ENCODE peak calls at places on chromosomes 5 and 9, in seven cellular contexts. One of them, this sample, is unnamed.

GRCh38 chr5:44770936-44771717 is 37.6 kb upstream of the MRPS30 start:
- DNase-seq in posterior cingulate gyrus: no peak
- DNase-seq in activated CD4-positive, alpha-beta T cell treated with anti-CD3 and anti-CD28 coated beads, Interleukin-2, amount 50 U/mL, for 48 hours: no peak
- DNase-seq in ELR: no peak
- DNase-seq in adipocyte: no peak
- DNase-seq in foreskin fibroblast: no peak
- DNase-seq in A549: no peak
- DNase-seq in this sample: no peak

GRCh38 chr9:450057-450456 is 235.4 kb downstream of the DOCK8 start:
- DNase-seq in ELR: no peak
- DNase-seq in activated CD4-positive, alpha-beta T cell treated with anti-CD3 and anti-CD28 coated beads, Interleukin-2, amount 50 U/mL, for 48 hours: no peak
- DNase-seq in A549: no peak
- DNase-seq in adipocyte: no peak
- DNase-seq in foreskin fibroblast: no peak
- DNase-seq in posterior cingulate gyrus: no peak
- DNase-seq in this sample: no peak

GRCh38 chr5:116576043-116576713 is 1.6 kb upstream of the SEMA6A start:
- DNase-seq in A549: peak
- DNase-seq in ELR: peak
- DNase-seq in posterior cingulate gyrus: peak
- DNase-seq in activated CD4-positive, alpha-beta T cell treated with anti-CD3 and anti-CD28 coated beads, Interleukin-2, amount 50 U/mL, for 48 hours: peak
- DNase-seq in foreskin fibroblast: peak
- DNase-seq in adipocyte: peak
- DNase-seq in this sample: peak

GRCh38 chr5:158026248-158027031 is 167.5 kb upstream of the CLINT1 start:
- DNase-seq in adipocyte: peak
- DNase-seq in A549: no peak
- DNase-seq in foreskin fibroblast: peak
- DNase-seq in activated CD4-positive, alpha-beta T cell treated with anti-CD3 and anti-CD28 coated beads, Interleukin-2, amount 50 U/mL, for 48 hours: no peak
- DNase-seq in ELR: no peak
- DNase-seq in posterior cingulate gyrus: no peak
- DNase-seq in this sample: no peak

GRCh38 chr9:121249563-121249962 is 18.4 kb upstream of the GSN start:
- DNase-seq in posterior cingulate gyrus: no peak
- DNase-seq in activated CD4-positive, alpha-beta T cell treated with anti-CD3 and anti-CD28 coated beads, Interleukin-2, amount 50 U/mL, for 48 hours: no peak
- DNase-seq in A549: peak
- DNase-seq in foreskin fibroblast: no peak
- DNase-seq in adipocyte: no peak
- DNase-seq in ELR: no peak
- DNase-seq in this sample: no peak

GRCh38 chr5:14039576-14039975 is 95.1 kb upstream of the DNAH5 start:
- DNase-seq in adipocyte: no peak
- DNase-seq in foreskin fibroblast: no peak
- DNase-seq in A549: peak
- DNase-seq in activated CD4-positive, alpha-beta T cell treated with anti-CD3 and anti-CD28 coated beads, Interleukin-2, amount 50 U/mL, for 48 hours: no peak
- DNase-seq in ELR: peak
- DNase-seq in posterior cingulate gyrus: no peak
- DNase-seq in this sample: no peak

GRCh38 chr9:19946446-19947109 is 157.7 kb upstream of the SLC24A2 start:
- DNase-seq in posterior cingulate gyrus: no peak
- DNase-seq in foreskin fibroblast: peak
- DNase-seq in ELR: peak
- DNase-seq in activated CD4-positive, alpha-beta T cell treated with anti-CD3 and anti-CD28 coated beads, Interleukin-2, amount 50 U/mL, for 48 hours: no peak
- DNase-seq in adipocyte: peak
- DNase-seq in A549: peak
- DNase-seq in this sample: no peak

GRCh38 chr5:124858612-124859011 is 112.2 kb upstream of the ZNF608 start:
- DNase-seq in adipocyte: no peak
- DNase-seq in activated CD4-positive, alpha-beta T cell treated with anti-CD3 and anti-CD28 coated beads, Interleukin-2, amount 50 U/mL, for 48 hours: no peak
- DNase-seq in posterior cingulate gyrus: no peak
- DNase-seq in foreskin fibroblast: peak
- DNase-seq in ELR: no peak
- DNase-seq in A549: no peak
- DNase-seq in this sample: no peak

GRCh38 chr9:87323933-87324332 is 173.7 kb upstream of the DAPK1 start:
- DNase-seq in A549: no peak
- DNase-seq in ELR: no peak
- DNase-seq in posterior cingulate gyrus: no peak
- DNase-seq in adipocyte: no peak
- DNase-seq in activated CD4-positive, alpha-beta T cell treated with anti-CD3 and anti-CD28 coated beads, Interleukin-2, amount 50 U/mL, for 48 hours: no peak
- DNase-seq in foreskin fibroblast: no peak
- DNase-seq in this sample: no peak

GRCh38 chr5:95718203-95718602 is 12.9 kb upstream of the RHOBTB3 start:
- DNase-seq in posterior cingulate gyrus: no peak
- DNase-seq in foreskin fibroblast: no peak
- DNase-seq in A549: no peak
- DNase-seq in ELR: peak
- DNase-seq in activated CD4-positive, alpha-beta T cell treated with anti-CD3 and anti-CD28 coated beads, Interleukin-2, amount 50 U/mL, for 48 hours: peak
- DNase-seq in adipocyte: no peak
- DNase-seq in this sample: peak

GRCh38 chr9:131334568-131335105 is 45.1 kb downstream of the PLPP7 start:
- DNase-seq in foreskin fibroblast: no peak
- DNase-seq in adipocyte: peak
- DNase-seq in A549: no peak
- DNase-seq in posterior cingulate gyrus: peak
- DNase-seq in ELR: no peak
- DNase-seq in activated CD4-positive, alpha-beta T cell treated with anti-CD3 and anti-CD28 coated beads, Interleukin-2, amount 50 U/mL, for 48 hours: no peak
- DNase-seq in this sample: no peak

GRCh38 chr5:176629853-176630680 is at the start of the genes EIF4E1B and SNCB:
- DNase-seq in adipocyte: peak
- DNase-seq in posterior cingulate gyrus: peak
- DNase-seq in foreskin fibroblast: peak
- DNase-seq in activated CD4-positive, alpha-beta T cell treated with anti-CD3 and anti-CD28 coated beads, Interleukin-2, amount 50 U/mL, for 48 hours: peak
- DNase-seq in ELR: peak
- DNase-seq in A549: peak
- DNase-seq in this sample: peak

GRCh38 chr5:71938886-71939285 is 168.4 kb upstream of the MAP1B start:
- DNase-seq in adipocyte: no peak
- DNase-seq in posterior cingulate gyrus: no peak
- DNase-seq in ELR: no peak
- DNase-seq in foreskin fibroblast: no peak
- DNase-seq in activated CD4-positive, alpha-beta T cell treated with anti-CD3 and anti-CD28 coated beads, Interleukin-2, amount 50 U/mL, for 48 hours: no peak
- DNase-seq in A549: peak
- DNase-seq in this sample: no peak

GRCh38 chr5:124240732-124241131 is 505.7 kb downstream of the ZNF608 start:
- DNase-seq in posterior cingulate gyrus: no peak
- DNase-seq in A549: no peak
- DNase-seq in ELR: no peak
- DNase-seq in adipocyte: no peak
- DNase-seq in activated CD4-positive, alpha-beta T cell treated with anti-CD3 and anti-CD28 coated beads, Interleukin-2, amount 50 U/mL, for 48 hours: no peak
- DNase-seq in foreskin fibroblast: no peak
- DNase-seq in this sample: no peak

GRCh38 chr5:96065577-96066385 is 104.1 kb upstream of the ELL2 start:
- DNase-seq in activated CD4-positive, alpha-beta T cell treated with anti-CD3 and anti-CD28 coated beads, Interleukin-2, amount 50 U/mL, for 48 hours: no peak
- DNase-seq in ELR: peak
- DNase-seq in posterior cingulate gyrus: no peak
- DNase-seq in A549: no peak
- DNase-seq in foreskin fibroblast: no peak
- DNase-seq in adipocyte: no peak
- DNase-seq in this sample: peak

GRCh38 chr5:41312478-41313060 is 99.2 kb upstream of the C6 start:
- DNase-seq in foreskin fibroblast: no peak
- DNase-seq in activated CD4-positive, alpha-beta T cell treated with anti-CD3 and anti-CD28 coated beads, Interleukin-2, amount 50 U/mL, for 48 hours: no peak
- DNase-seq in ELR: no peak
- DNase-seq in A549: no peak
- DNase-seq in posterior cingulate gyrus: no peak
- DNase-seq in adipocyte: no peak
- DNase-seq in this sample: no peak

GRCh38 chr5:1881273-1881586 is 1.5 kb downstream of the IRX4 start:
- DNase-seq in ELR: peak
- DNase-seq in A549: peak
- DNase-seq in posterior cingulate gyrus: no peak
- DNase-seq in foreskin fibroblast: no peak
- DNase-seq in activated CD4-positive, alpha-beta T cell treated with anti-CD3 and anti-CD28 coated beads, Interleukin-2, amount 50 U/mL, for 48 hours: no peak
- DNase-seq in adipocyte: no peak
- DNase-seq in this sample: no peak

GRCh38 chr5:151153766-151154272 is 3.8 kb downstream of the ANXA6 start:
- DNase-seq in A549: no peak
- DNase-seq in foreskin fibroblast: no peak
- DNase-seq in adipocyte: no peak
- DNase-seq in posterior cingulate gyrus: no peak
- DNase-seq in activated CD4-positive, alpha-beta T cell treated with anti-CD3 and anti-CD28 coated beads, Interleukin-2, amount 50 U/mL, for 48 hours: peak
- DNase-seq in ELR: peak
- DNase-seq in this sample: peak

GRCh38 chr5:45262061-45262590 is 434.1 kb downstream of the HCN1 start:
- DNase-seq in ELR: no peak
- DNase-seq in posterior cingulate gyrus: peak
- DNase-seq in adipocyte: no peak
- DNase-seq in A549: no peak
- DNase-seq in foreskin fibroblast: no peak
- DNase-seq in activated CD4-positive, alpha-beta T cell treated with anti-CD3 and anti-CD28 coated beads, Interleukin-2, amount 50 U/mL, for 48 hours: no peak
- DNase-seq in this sample: no peak

GRCh38 chr9:84207443-84208032 is 133.0 kb downstream of the SLC28A3 start:
- DNase-seq in adipocyte: peak
- DNase-seq in posterior cingulate gyrus: no peak
- DNase-seq in foreskin fibroblast: peak
- DNase-seq in activated CD4-positive, alpha-beta T cell treated with anti-CD3 and anti-CD28 coated beads, Interleukin-2, amount 50 U/mL, for 48 hours: no peak
- DNase-seq in ELR: no peak
- DNase-seq in A549: no peak
- DNase-seq in this sample: no peak

GRCh38 chr5:40846371-40846770 is 5.2 kb downstream of the CARD6 start:
- DNase-seq in posterior cingulate gyrus: no peak
- DNase-seq in ELR: no peak
- DNase-seq in adipocyte: no peak
- DNase-seq in foreskin fibroblast: no peak
- DNase-seq in activated CD4-positive, alpha-beta T cell treated with anti-CD3 and anti-CD28 coated beads, Interleukin-2, amount 50 U/mL, for 48 hours: no peak
- DNase-seq in A549: no peak
- DNase-seq in this sample: no peak

GRCh38 chr9:34550016-34550680 is 27.4 kb upstream of the ENHO start:
- DNase-seq in A549: no peak
- DNase-seq in ELR: no peak
- DNase-seq in activated CD4-positive, alpha-beta T cell treated with anti-CD3 and anti-CD28 coated beads, Interleukin-2, amount 50 U/mL, for 48 hours: no peak
- DNase-seq in foreskin fibroblast: no peak
- DNase-seq in adipocyte: no peak
- DNase-seq in posterior cingulate gyrus: no peak
- DNase-seq in this sample: no peak

GRCh38 chr5:137563301-137563645 is 64.1 kb upstream of the SPOCK1 start:
- DNase-seq in adipocyte: no peak
- DNase-seq in A549: no peak
- DNase-seq in foreskin fibroblast: no peak
- DNase-seq in ELR: peak
- DNase-seq in activated CD4-positive, alpha-beta T cell treated with anti-CD3 and anti-CD28 coated beads, Interleukin-2, amount 50 U/mL, for 48 hours: no peak
- DNase-seq in posterior cingulate gyrus: no peak
- DNase-seq in this sample: no peak

GRCh38 chr5:39948867-39949468 is 524.2 kb upstream of the DAB2 start:
- DNase-seq in A549: peak
- DNase-seq in posterior cingulate gyrus: no peak
- DNase-seq in adipocyte: peak
- DNase-seq in foreskin fibroblast: peak
- DNase-seq in activated CD4-positive, alpha-beta T cell treated with anti-CD3 and anti-CD28 coated beads, Interleukin-2, amount 50 U/mL, for 48 hours: peak
- DNase-seq in ELR: peak
- DNase-seq in this sample: peak

GRCh38 chr9:123997665-123998277 is 13.8 kb upstream of the LHX2 start:
- DNase-seq in activated CD4-positive, alpha-beta T cell treated with anti-CD3 and anti-CD28 coated beads, Interleukin-2, amount 50 U/mL, for 48 hours: peak
- DNase-seq in ELR: no peak
- DNase-seq in foreskin fibroblast: no peak
- DNase-seq in posterior cingulate gyrus: peak
- DNase-seq in A549: no peak
- DNase-seq in adipocyte: no peak
- DNase-seq in this sample: no peak

GRCh38 chr5:180649297-180650039 is at the start of gene FLT4:
- DNase-seq in A549: no peak
- DNase-seq in foreskin fibroblast: no peak
- DNase-seq in ELR: no peak
- DNase-seq in posterior cingulate gyrus: peak
- DNase-seq in activated CD4-positive, alpha-beta T cell treated with anti-CD3 and anti-CD28 coated beads, Interleukin-2, amount 50 U/mL, for 48 hours: no peak
- DNase-seq in adipocyte: no peak
- DNase-seq in this sample: peak

GRCh38 chr5:1312206-1312605 is 17.3 kb upstream of the TERT start:
- DNase-seq in foreskin fibroblast: no peak
- DNase-seq in A549: no peak
- DNase-seq in adipocyte: no peak
- DNase-seq in ELR: no peak
- DNase-seq in activated CD4-positive, alpha-beta T cell treated with anti-CD3 and anti-CD28 coated beads, Interleukin-2, amount 50 U/mL, for 48 hours: no peak
- DNase-seq in posterior cingulate gyrus: no peak
- DNase-seq in this sample: peak

GRCh38 chr9:109401169-109401989 is 80.5 kb upstream of the EPB41L4B start:
- DNase-seq in ELR: peak
- DNase-seq in A549: peak
- DNase-seq in adipocyte: peak
- DNase-seq in activated CD4-positive, alpha-beta T cell treated with anti-CD3 and anti-CD28 coated beads, Interleukin-2, amount 50 U/mL, for 48 hours: peak
- DNase-seq in posterior cingulate gyrus: no peak
- DNase-seq in foreskin fibroblast: no peak
- DNase-seq in this sample: peak

GRCh38 chr9:21060919-21061561 is 16.7 kb downstream of the IFNB1 start:
- DNase-seq in activated CD4-positive, alpha-beta T cell treated with anti-CD3 and anti-CD28 coated beads, Interleukin-2, amount 50 U/mL, for 48 hours: peak
- DNase-seq in posterior cingulate gyrus: no peak
- DNase-seq in A549: no peak
- DNase-seq in foreskin fibroblast: peak
- DNase-seq in ELR: peak
- DNase-seq in adipocyte: peak
- DNase-seq in this sample: peak

GRCh38 chr9:116267021-116267420 is 113.4 kb downstream of the PAPPA start:
- DNase-seq in A549: no peak
- DNase-seq in posterior cingulate gyrus: no peak
- DNase-seq in ELR: peak
- DNase-seq in activated CD4-positive, alpha-beta T cell treated with anti-CD3 and anti-CD28 coated beads, Interleukin-2, amount 50 U/mL, for 48 hours: no peak
- DNase-seq in adipocyte: peak
- DNase-seq in foreskin fibroblast: peak
- DNase-seq in this sample: no peak

GRCh38 chr5:141880961-141881801 is 3.0 kb upstream of the PCDH1 start:
- DNase-seq in activated CD4-positive, alpha-beta T cell treated with anti-CD3 and anti-CD28 coated beads, Interleukin-2, amount 50 U/mL, for 48 hours: no peak
- DNase-seq in foreskin fibroblast: no peak
- DNase-seq in ELR: no peak
- DNase-seq in posterior cingulate gyrus: no peak
- DNase-seq in adipocyte: no peak
- DNase-seq in A549: no peak
- DNase-seq in this sample: no peak

GRCh38 chr5:137733922-137734695 is 1.8 kb downstream of the KLHL3 start:
- DNase-seq in A549: no peak
- DNase-seq in adipocyte: no peak
- DNase-seq in foreskin fibroblast: no peak
- DNase-seq in posterior cingulate gyrus: no peak
- DNase-seq in ELR: peak
- DNase-seq in activated CD4-positive, alpha-beta T cell treated with anti-CD3 and anti-CD28 coated beads, Interleukin-2, amount 50 U/mL, for 48 hours: no peak
- DNase-seq in this sample: peak

This sample was measured in activated naive CD8-positive, alpha-beta T cell treated with anti-CD3 and anti-CD28 coated beads for 36 hours.